ENCODE peak calls at places on chromosomes 13 and 19, in four cellular contexts. Z, O, E and N are unnamed samples.

GRCh38 chr13:93687261-93687660 is 460.7 kb downstream of the GPC6 start:
- DNase-seq in Z (no peak), O (no peak), E (no peak), N (no peak)

GRCh38 chr19:18292460-18292809 is 11.0 kb upstream of the JUND start:
- DNase-seq in Z (peak; percentile 70), O (no peak), E (no peak), N (peak; percentile 53)

GRCh38 chr13:31765441-31765840 is 26.1 kb downstream of the RXFP2 start:
- DNase-seq in Z (no peak), O (no peak), E (no peak), N (no peak)

GRCh38 chr13:97977376-97977705 is 23.9 kb downstream of the IPO5 start:
- DNase-seq in Z (no peak), O (no peak), E (no peak), N (peak; percentile 53)

GRCh38 chr13:85657942-85658341 is 141.3 kb downstream of the SLITRK6 start:
- DNase-seq in Z (no peak), O (no peak), E (no peak), N (no peak)

GRCh38 chr13:31912641-31913401 is 118.8 kb upstream of the FRY start:
- DNase-seq in Z (no peak), O (no peak), E (no peak), N (no peak)

GRCh38 chr19:30931307-30931706 is 417.9 kb downstream of the TSHZ3 start:
- DNase-seq in Z (no peak), O (no peak), E (no peak), N (no peak)

GRCh38 chr19:32345261-32346207 is at the start of gene ZNF507:
- DNase-seq in Z (peak; percentile 93), O (peak; percentile 47), E (peak; percentile 85), N (peak; percentile 78)

GRCh38 chr13:46403851-46404731 is 17.0 kb upstream of the RUBCNL start:
- DNase-seq in Z (no peak), O (no peak), E (no peak), N (no peak)

GRCh38 chr13:91722267-91722884 is 324.0 kb downstream of the GPC5 start:
- DNase-seq in Z (peak; percentile 72), O (no peak), E (no peak), N (peak; percentile 10)

GRCh38 chr19:16397791-16398529 is 73.3 kb downstream of the KLF2 start:
- DNase-seq in Z (no peak), O (no peak), E (no peak), N (peak; percentile 59)

GRCh38 chr19:16885166-16885565 is 3.6 kb upstream of the F2RL3 start:
- DNase-seq in Z (no peak), O (no peak), E (no peak), N (no peak)

GRCh38 chr13:103030776-103031175 is 35.4 kb downstream of the SLC10A2 start:
- DNase-seq in Z (no peak), O (no peak), E (no peak), N (no peak)

GRCh38 chr13:106213028-106213427 is 322.4 kb downstream of the EFNB2 start:
- DNase-seq in Z (peak; percentile 31), O (peak; percentile 4), E (no peak), N (no peak)

GRCh38 chr19:12936582-12936981 is 1.8 kb upstream of the CALR start:
- DNase-seq in Z (no peak), O (no peak), E (no peak), N (no peak)

GRCh38 chr19:49884109-49884508 is 6.6 kb downstream of the TBC1D17 start:
- DNase-seq in Z (no peak), O (no peak), E (no peak), N (no peak)

GRCh38 chr13:110869805-110870706 is 44.8 kb downstream of the ANKRD10 start:
- DNase-seq in Z (peak; percentile 82), O (peak; percentile 99), E (peak; percentile 74), N (peak; percentile 99)
- TF ChIP-seq POLR2AphosphoS5 in Z (no peak), O (peak; percentile 88), E (peak; percentile 81), N (peak; percentile 86)

DNA sequence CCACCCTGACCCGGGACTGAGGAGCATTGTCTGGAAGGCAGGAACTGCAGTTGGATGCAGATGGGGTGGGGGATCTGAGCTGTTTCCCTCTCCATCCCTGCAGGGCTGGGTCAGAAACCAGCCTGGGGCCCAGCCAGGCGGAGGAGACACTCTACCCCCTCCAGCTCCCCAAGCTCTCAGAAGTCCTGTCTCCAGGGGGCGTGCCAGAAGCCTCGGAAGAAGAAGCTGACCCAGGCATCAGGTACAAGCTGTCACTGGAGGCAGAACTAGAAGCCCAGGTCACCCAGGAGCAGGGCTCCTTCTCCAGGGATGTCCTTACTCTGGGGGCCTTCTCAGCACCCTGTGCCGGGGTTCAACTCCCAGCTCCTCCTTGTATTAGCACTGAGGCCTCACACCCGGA is 15.5 kb downstream of the SIX5 start:
- DNase-seq in Z (peak; percentile 84), O (no peak), E (no peak), N (no peak)
- TF ChIP-seq CTCF in Z (peak; percentile 45), O (no peak), E (no peak), N (no peak)

DNA sequence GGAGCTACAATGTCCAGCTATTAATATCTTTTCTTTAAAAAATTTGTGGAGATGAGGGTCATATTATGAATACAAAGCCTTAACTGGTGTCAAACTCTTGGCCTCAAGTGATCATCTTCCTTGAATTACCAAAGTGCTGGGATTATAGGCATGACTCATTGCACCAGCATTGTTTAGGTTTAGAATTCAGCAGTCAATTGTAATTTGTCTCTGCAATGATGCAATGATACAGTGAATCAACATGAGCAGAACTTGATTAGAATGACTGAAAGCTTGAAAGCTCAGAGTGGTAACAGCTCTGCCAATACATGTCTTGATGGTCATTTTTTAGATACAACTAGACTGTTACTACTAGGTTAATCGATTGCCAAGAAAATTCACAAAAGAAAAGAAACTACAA is 752.8 kb upstream of the MIR17HG start:
- DNase-seq in Z (no peak), O (no peak), E (no peak), N (no peak)
- TF ChIP-seq POLR2AphosphoS5 in Z (no peak), O (no peak), E (no peak), N (no peak)

GRCh38 chr19:55676384-55676783 is 1.4 kb downstream of the EPN1 start:
- DNase-seq in Z (no peak), O (no peak), E (no peak), N (no peak)
- TF ChIP-seq CTCF in Z (no peak), O (peak; percentile 51), E (no peak), N (no peak)